ENCODE peak calls at places on chromosome 13, in nine cellular contexts. L is A549, Q is HAP-1, T is endothelial cell of umbilical vein, P is AG04450, I is coronary artery, F is sigmoid colon, D is cardiac fibroblast, W is tibial artery. Z is an unnamed sample.

GRCh38 chr13:85277753-85278152 is 521.5 kb downstream of the SLITRK6 start:
- DNase-seq in D (no peak), T (peak), L (peak), P (no peak), W (no peak), Q (no peak), F (no peak), I (no peak), Z (no peak)

GRCh38 chr13:52118595-52118994 is 10.3 kb downstream of the NEK5 start:
- DNase-seq in I (no peak), W (no peak), F (no peak), Q (no peak), T (no peak), P (no peak), L (no peak), D (no peak), Z (no peak)

GRCh38 chr13:73341748-73342147 is 282.9 kb downstream of the KLF5 start:
- DNase-seq in P (no peak), Q (no peak), I (no peak), L (no peak), D (peak), W (no peak), F (no peak), T (peak), Z (no peak)

GRCh38 chr13:28568286-28568685 is 73.4 kb upstream of the FLT1 start:
- DNase-seq in Q (no peak), W (no peak), D (peak), P (peak), I (no peak), F (peak), L (no peak), T (peak), Z (no peak)

GRCh38 chr13:21458457-21458815 is 667 bp downstream of the ZDHHC20 start:
- DNase-seq in I (no peak), F (no peak), Q (peak), T (peak), W (no peak), L (peak), D (no peak), P (no peak), Z (no peak)

GRCh38 chr13:93857126-93857525 is 622.4 kb downstream of the DCT start:
- DNase-seq in P (peak), D (peak), W (no peak), F (no peak), L (no peak), I (no peak), T (no peak), Q (no peak), Z (peak)

GRCh38 chr13:44218501-44219240 is 155.0 kb upstream of the SERP2 start:
- DNase-seq in Q (peak), L (no peak), P (no peak), I (peak), F (peak), W (peak), D (peak), T (peak), Z (no peak)

GRCh38 chr13:79775830-79776229 is 294.9 kb downstream of the NDFIP2 start:
- DNase-seq in L (peak), F (no peak), Q (peak), D (peak), W (no peak), I (no peak), P (peak), T (peak), Z (peak)

GRCh38 chr13:113991191-113991669 is 17.4 kb upstream of the C13orf46 start:
- DNase-seq in T (no peak), W (peak), L (no peak), Q (no peak), I (no peak), P (no peak), F (peak), D (no peak), Z (peak)

GRCh38 chr13:84032116-84032515 is 149.8 kb upstream of the SLITRK1 start:
- DNase-seq in W (no peak), D (no peak), T (no peak), I (no peak), P (no peak), L (no peak), Q (no peak), F (no peak), Z (no peak)

GRCh38 chr13:110309661-110310524 is 2.8 kb downstream of the COL4A2 start:
- DNase-seq in Q (no peak), D (peak), T (no peak), I (peak), L (no peak), F (peak), P (no peak), W (peak), Z (no peak)

GRCh38 chr13:110309159-110309476 is 2.0 kb downstream of the COL4A2 start:
- DNase-seq in W (peak), T (no peak), D (peak), F (peak), L (no peak), P (no peak), Q (no peak), I (no peak), Z (no peak)

GRCh38 chr13:110312669-110313031 is 5.6 kb downstream of the COL4A2 start:
- DNase-seq in D (peak), P (no peak), Q (no peak), W (peak), T (no peak), I (peak), L (peak), F (peak), Z (no peak)

GRCh38 chr13:110311721-110312668 is 4.9 kb downstream of the COL4A2 start:
- DNase-seq in Q (no peak), T (no peak), L (no peak), D (peak), P (no peak), I (peak), W (peak), F (peak), Z (no peak)

DNA sequence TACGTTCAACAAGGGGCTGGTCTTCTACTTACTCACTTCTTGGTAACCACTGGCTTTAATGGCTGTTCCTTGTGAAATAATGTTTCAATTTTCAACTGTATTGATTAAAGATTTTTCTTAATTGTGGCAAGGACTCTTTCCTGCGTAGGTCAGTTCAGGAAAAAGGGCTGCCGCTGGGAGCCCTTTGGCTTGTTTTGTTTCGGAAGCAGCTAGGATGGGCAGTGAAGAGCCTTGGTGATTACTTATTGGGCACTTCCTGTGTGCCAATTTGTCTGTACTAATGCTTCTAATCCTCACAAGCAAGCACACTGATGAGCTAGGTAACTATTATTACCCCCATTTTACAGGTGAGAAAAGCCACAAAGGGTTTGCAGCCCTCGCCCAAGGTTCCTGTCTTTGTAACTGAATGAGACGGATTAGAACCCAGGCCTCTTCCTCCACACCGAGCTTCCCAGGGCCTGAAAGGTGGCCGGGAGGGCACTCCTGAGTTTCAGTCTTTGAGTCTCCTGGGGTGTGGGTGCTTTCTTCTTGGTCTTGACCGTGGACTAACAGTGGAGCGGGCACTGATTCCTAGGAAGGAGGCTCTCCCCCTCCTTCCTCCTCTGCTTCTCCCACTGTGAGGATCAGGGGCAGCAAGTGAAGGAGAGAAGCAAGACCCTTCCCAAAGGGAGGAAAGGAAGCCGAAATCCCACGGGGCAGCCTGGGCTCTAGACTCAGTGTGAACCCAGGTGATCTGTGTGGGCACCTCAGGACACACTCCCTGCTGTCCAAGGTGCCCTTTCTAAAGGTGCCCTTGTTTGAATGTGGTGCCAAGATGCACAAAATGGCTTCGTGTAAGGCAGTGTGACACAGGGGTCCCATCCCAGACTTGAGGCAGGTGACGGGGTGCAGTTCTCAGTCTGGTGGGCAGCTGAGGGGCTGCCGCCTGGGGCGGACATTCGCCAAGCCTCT is 3.7 kb downstream of the COL4A2 start:
- DNase-seq in Q (no peak), I (peak), F (peak), T (no peak), W (peak), D (no peak), P (no peak), L (no peak), Z (no peak)
- H3K4me3 ChIP-seq in Q (no peak), I (peak), F (peak), T (no peak), W (peak), D (peak), P (no peak), L (no peak), Z (no peak)

GRCh38 chr13:108917581-108917980 is 288.2 kb downstream of the MYO16 start:
- DNase-seq in D (peak), P (no peak), I (no peak), F (no peak), T (no peak), W (no peak), Q (no peak), L (no peak), Z (no peak)

GRCh38 chr13:108919036-108919907 is 289.9 kb downstream of the MYO16 start:
- DNase-seq in L (peak), Q (no peak), I (no peak), T (peak), F (no peak), W (no peak), P (no peak), D (peak), Z (no peak)

GRCh38 chr13:108911807-108912206 is 282.4 kb downstream of the MYO16 start:
- DNase-seq in L (no peak), F (no peak), I (no peak), Q (no peak), P (no peak), W (no peak), T (no peak), D (no peak), Z (no peak)

GRCh38 chr13:108915095-108915633 is 285.8 kb downstream of the MYO16 start:
- DNase-seq in D (peak), I (no peak), T (peak), P (peak), L (peak), Q (no peak), F (no peak), W (no peak), Z (no peak)

GRCh38 chr13:108915634-108916497 is 286.5 kb downstream of the MYO16 start:
- DNase-seq in F (peak), P (peak), L (peak), T (peak), W (peak), Q (peak), I (peak), D (peak), Z (peak)
- H3K4me3 ChIP-seq in F (peak), P (no peak), L (peak), T (peak), W (peak), Q (no peak), I (peak), D (no peak), Z (no peak)

DNA sequence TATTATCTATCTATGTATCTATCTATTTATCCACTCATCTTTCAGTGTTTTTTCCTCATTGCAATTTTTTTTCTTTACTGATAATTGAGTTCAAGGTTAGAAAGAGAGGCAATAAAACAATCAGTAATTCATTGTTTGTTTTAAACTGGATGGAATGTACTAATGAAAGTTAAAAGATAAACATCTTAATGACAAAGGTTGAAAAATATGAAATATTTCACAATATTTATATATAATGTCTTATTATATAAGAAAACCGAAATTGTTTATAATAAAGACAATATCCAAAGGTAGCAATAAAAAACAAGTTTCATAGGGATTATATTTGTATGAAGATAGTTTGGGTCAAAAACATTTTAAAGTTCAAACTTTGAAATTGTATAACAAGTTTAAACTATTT is 1015.5 kb upstream of the MIR17HG start:
- DNase-seq in Q (no peak), I (no peak), F (no peak), W (no peak), T (no peak), D (no peak), P (no peak), L (no peak), Z (no peak)
- H3K4me3 ChIP-seq in Q (no peak), I (no peak), F (no peak), W (no peak), T (no peak), D (no peak), P (no peak), L (no peak), Z (no peak)

GRCh38 chr13:48222358-48223015 is 10.5 kb upstream of the ITM2B start:
- DNase-seq in F (peak), D (peak), P (no peak), W (peak), T (no peak), L (no peak), I (no peak), Q (no peak), Z (no peak)
- H3K4me3 ChIP-seq in F (peak), D (peak), P (peak), W (peak), T (no peak), L (peak), I (peak), Q (no peak), Z (no peak)

DNA sequence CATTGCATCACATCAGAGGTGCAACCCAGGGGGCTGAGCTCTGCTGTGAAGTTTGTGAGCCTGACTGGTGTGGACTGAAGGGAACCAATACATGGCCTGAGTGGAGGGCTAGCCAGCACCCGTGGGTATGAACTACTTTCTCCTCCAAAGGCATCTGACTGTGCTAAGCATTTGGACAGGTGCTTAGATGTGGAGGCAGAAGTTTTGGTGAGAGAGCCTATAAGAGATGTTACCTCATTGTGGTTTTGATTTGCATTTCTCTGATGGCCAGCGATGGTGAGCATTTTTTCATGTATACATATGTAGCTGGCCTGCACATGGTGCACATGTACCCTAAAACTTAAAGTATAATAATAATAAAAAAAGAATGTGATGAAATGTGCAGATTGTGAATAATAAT is 46.9 kb downstream of the TEX29 start:
- DNase-seq in F (no peak), P (no peak), L (no peak), I (no peak), T (no peak), W (no peak), Q (no peak), D (no peak), Z (no peak)
- H3K4me3 ChIP-seq in F (no peak), P (no peak), L (no peak), I (no peak), T (no peak), W (no peak), Q (no peak), D (no peak), Z (no peak)

GRCh38 chr13:55583953-55584593 is 1556.6 kb upstream of the PRR20A start:
- DNase-seq in P (no peak), D (no peak), W (no peak), I (no peak), F (no peak), L (no peak), T (no peak), Q (no peak), Z (no peak)
- H3K4me3 ChIP-seq in P (no peak), D (no peak), W (no peak), I (no peak), F (no peak), L (no peak), T (no peak), Q (no peak), Z (no peak)

GRCh38 chr13:99307648-99308339 is 595 bp upstream of the GPR183 start:
- DNase-seq in I (no peak), D (peak), F (no peak), P (no peak), T (peak), L (peak), W (peak), Q (no peak), Z (no peak)

GRCh38 chr13:99307247-99307646 is at the start of gene GPR183:
- DNase-seq in W (no peak), L (no peak), T (peak), D (peak), F (no peak), P (no peak), Q (no peak), I (no peak), Z (no peak)

GRCh38 chr13:99304541-99304940 is 2.7 kb downstream of the GPR183 start:
- DNase-seq in I (no peak), Q (no peak), P (no peak), W (no peak), F (no peak), L (no peak), T (no peak), D (no peak), Z (no peak)

GRCh38 chr13:99303863-99304521 is 3.2 kb downstream of the GPR183 start:
- DNase-seq in L (no peak), W (no peak), F (no peak), T (no peak), D (no peak), Q (no peak), P (no peak), I (no peak), Z (no peak)

DNA sequence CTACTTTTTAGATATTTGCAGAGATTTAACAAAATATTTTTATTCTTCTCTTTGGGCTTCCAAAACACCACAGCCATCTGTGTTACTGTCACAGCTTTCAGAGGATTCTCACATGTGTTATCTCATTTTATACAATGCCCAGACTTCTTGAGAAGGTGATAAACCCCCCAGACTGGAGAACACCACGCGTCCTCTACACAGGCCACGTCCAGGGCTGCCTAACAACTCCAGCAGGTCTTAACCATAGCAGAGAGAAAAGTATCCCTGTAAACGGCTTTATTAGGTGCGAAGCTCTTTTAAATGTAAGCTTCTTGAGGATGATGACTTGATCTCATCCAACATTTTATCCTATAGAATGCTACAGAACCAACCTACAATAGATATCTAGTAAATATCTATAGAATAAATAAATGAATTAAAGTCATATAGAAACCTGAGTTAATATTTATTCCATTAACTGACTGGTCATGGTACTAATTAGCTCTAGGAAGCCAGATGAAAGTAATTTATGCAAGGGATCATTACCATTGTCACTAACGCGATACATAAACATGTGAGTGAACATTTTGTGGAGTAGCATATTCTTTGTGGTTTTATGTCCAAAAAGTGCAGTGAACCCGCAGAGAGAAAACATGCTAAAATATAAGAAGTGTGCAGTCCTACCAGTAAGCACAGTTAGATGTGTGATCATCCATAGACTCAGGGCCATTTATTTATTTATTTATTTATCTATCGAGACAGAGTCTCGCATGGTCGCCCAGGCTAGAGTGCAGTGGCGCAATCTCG is 1.8 kb downstream of the GPR183 start:
- DNase-seq in D (no peak), Q (no peak), P (no peak), F (no peak), T (no peak), L (no peak), I (no peak), W (no peak), Z (no peak)
- H3K4me3 ChIP-seq in D (no peak), Q (no peak), P (no peak), F (peak), T (no peak), L (no peak), I (peak), W (peak), Z (no peak)

GRCh38 chr13:110307697-110308376 is 753 bp downstream of the COL4A2 start:
- DNase-seq in T (peak), F (peak), P (no peak), W (peak), L (peak), D (no peak), Q (no peak), I (peak), Z (no peak)

GRCh38 chr13:110305544-110305943 is 1.4 kb downstream of the COL4A1 start:
- DNase-seq in P (no peak), D (peak), T (no peak), L (no peak), F (no peak), W (no peak), I (no peak), Q (no peak), Z (no peak)

GRCh38 chr13:110305949-110306339 is 1.0 kb downstream of the COL4A1 start:
- DNase-seq in Q (no peak), L (no peak), I (peak), W (peak), F (peak), D (peak), P (no peak), T (peak), Z (no peak)

GRCh38 chr13:110306960-110307696 is at the start of the genes COL4A1 and COL4A2:
- DNase-seq in F (peak), P (no peak), L (peak), Q (no peak), D (peak), W (peak), I (peak), T (peak), Z (no peak)

DNA sequence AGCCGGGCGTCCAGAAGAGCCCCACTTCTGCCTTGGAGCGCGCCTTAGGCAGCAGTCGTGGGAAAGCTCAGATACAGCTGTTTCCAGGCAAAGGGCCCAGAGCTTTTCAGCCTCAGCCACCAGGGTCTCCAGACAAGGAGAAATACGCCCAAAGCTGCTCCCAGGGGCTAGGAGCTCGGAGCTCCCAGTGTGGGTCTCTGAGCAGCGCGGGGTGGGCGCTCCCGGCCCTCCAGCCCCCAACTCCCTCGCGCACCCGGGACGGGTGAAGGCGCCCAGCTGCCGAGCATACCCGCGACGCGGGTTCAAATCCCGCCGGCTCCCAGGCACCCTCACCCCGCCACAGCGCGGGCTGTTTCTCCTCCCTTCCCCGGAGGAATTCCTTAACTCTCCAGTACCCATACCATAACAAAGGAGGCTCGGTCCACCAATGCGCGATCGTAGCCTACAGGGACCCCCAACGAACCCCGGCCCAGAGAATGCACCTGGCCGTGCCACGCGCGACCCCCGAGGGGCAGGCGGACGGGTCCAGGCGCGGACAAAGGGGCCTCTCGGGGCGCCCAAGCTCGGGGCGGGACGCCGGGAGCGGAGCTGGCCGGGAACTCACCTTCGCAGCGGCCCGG is 507 bp downstream of the COL4A1 start:
- DNase-seq in D (peak), L (no peak), Q (no peak), F (peak), W (peak), T (peak), P (no peak), I (peak), Z (no peak)
- H3K4me3 ChIP-seq in D (peak), L (peak), Q (no peak), F (peak), W (peak), T (peak), P (peak), I (peak), Z (peak)

Z was measured in skeletal muscle cell.